ENCODE peak calls at places on chromosome 5, in seven cellular contexts. X is prostate gland; W is heart right ventricle; B is lower lobe of right lung; Z is CD4-positive, CD25-positive, alpha-beta regulatory T cell; L is IMR-90; N is aorta. K is an unnamed sample.

GRCh38 chr5:149211566-149211965 is 60.1 kb upstream of the AFAP1L1 start:
- DNase-seq in N (no peak), Z (no peak), L (peak; percentile 73), B (no peak), X (no peak), W (no peak), K (no peak)

GRCh38 chr5:115543365-115543700 is 1.2 kb downstream of the FEM1C start:
- DNase-seq in N (no peak), B (no peak), X (peak; percentile 11), Z (no peak), L (no peak), W (no peak), K (no peak)

GRCh38 chr5:57878301-57878722 is 395.7 kb upstream of the ACTBL2 start:
- DNase-seq in X (no peak), W (no peak), Z (no peak), L (no peak), N (no peak), B (no peak), K (no peak)

GRCh38 chr5:1724822-1725602 is 74.6 kb downstream of the MRPL36 start:
- DNase-seq in Z (peak; percentile 28), N (no peak), X (peak; percentile 3), B (peak; percentile 44), W (no peak), L (no peak), K (no peak)

GRCh38 chr5:143064207-143064606 is 294.0 kb downstream of the ARHGAP26 start:
- DNase-seq in N (no peak), Z (no peak), X (no peak), L (peak; percentile 57), W (no peak), B (no peak), K (no peak)

GRCh38 chr5:116068028-116068632 is 16.7 kb upstream of the COMMD10 start:
- DNase-seq in N (no peak), B (no peak), L (peak; percentile 72), X (peak; percentile 34), Z (peak; percentile 44), W (no peak), K (no peak)

GRCh38 chr5:151719228-151719861 is 32.6 kb upstream of the SPARC start:
- DNase-seq in W (peak; percentile 25), N (peak; percentile 61), L (peak; percentile 50), X (no peak), B (no peak), Z (no peak), K (no peak)

GRCh38 chr5:62143268-62144229 is 162.5 kb upstream of the KIF2A start:
- DNase-seq in Z (no peak), W (no peak), X (no peak), L (peak; percentile 40), B (no peak), N (no peak), K (no peak)

GRCh38 chr5:126339215-126339805 is 83.9 kb upstream of the GRAMD2B start:
- DNase-seq in B (no peak), L (peak; percentile 75), X (peak; percentile 75), N (no peak), Z (peak; percentile 62), W (no peak), K (peak; percentile 16)

GRCh38 chr5:111948078-111948477 is 191.1 kb upstream of the NREP start:
- DNase-seq in L (no peak), N (no peak), B (no peak), Z (no peak), X (no peak), W (no peak), K (no peak)

GRCh38 chr5:119878712-119879111 is 249.4 kb downstream of the FAM170A start:
- DNase-seq in L (no peak), W (no peak), N (no peak), X (no peak), Z (no peak), B (no peak), K (no peak)

GRCh38 chr5:176948458-176948857 is 49.3 kb upstream of the HK3 start:
- DNase-seq in L (no peak), N (no peak), Z (no peak), B (no peak), X (no peak), W (no peak), K (no peak)

GRCh38 chr5:108743344-108743743 is 4.4 kb upstream of the FER start:
- DNase-seq in L (no peak), B (no peak), N (no peak), X (no peak), W (no peak), Z (no peak), K (no peak)

GRCh38 chr5:60843693-60844428 is at the start of gene ELOVL7:
- DNase-seq in W (peak; percentile 15), N (peak; percentile 47), B (peak; percentile 84), Z (peak; percentile 10), X (peak; percentile 89), L (peak; percentile 11), K (no peak)

GRCh38 chr5:150138551-150139265 is 16.9 kb downstream of the PDGFRB start:
- DNase-seq in W (peak; percentile 60), L (peak; percentile 96), Z (no peak), X (peak; percentile 30), N (peak; percentile 90), B (no peak), K (no peak)

GRCh38 chr5:127878174-127878750 is 175.1 kb downstream of the CCDC192 start:
- DNase-seq in X (peak; percentile 25), W (peak; percentile 16), B (no peak), N (no peak), Z (no peak), L (peak; percentile 57), K (no peak)

GRCh38 chr5:157335534-157336422 is 69.9 kb downstream of the CYFIP2 start:
- DNase-seq in X (peak; percentile 36), Z (no peak), W (no peak), L (peak; percentile 76), B (no peak), N (no peak), K (no peak)

GRCh38 chr5:144469106-144469505 is 298.4 kb downstream of the KCTD16 start:
- DNase-seq in W (no peak), N (no peak), L (peak; percentile 33), B (no peak), Z (no peak), X (no peak), K (no peak)

GRCh38 chr5:111741270-111741669 is 15.7 kb downstream of the NREP start:
- DNase-seq in X (no peak), Z (no peak), N (no peak), W (no peak), B (no peak), L (peak; percentile 65), K (no peak)

GRCh38 chr5:42021119-42021518 is 96.0 kb downstream of the FBXO4 start:
- DNase-seq in Z (no peak), W (no peak), N (no peak), X (no peak), L (no peak), B (no peak), K (no peak)

DNA sequence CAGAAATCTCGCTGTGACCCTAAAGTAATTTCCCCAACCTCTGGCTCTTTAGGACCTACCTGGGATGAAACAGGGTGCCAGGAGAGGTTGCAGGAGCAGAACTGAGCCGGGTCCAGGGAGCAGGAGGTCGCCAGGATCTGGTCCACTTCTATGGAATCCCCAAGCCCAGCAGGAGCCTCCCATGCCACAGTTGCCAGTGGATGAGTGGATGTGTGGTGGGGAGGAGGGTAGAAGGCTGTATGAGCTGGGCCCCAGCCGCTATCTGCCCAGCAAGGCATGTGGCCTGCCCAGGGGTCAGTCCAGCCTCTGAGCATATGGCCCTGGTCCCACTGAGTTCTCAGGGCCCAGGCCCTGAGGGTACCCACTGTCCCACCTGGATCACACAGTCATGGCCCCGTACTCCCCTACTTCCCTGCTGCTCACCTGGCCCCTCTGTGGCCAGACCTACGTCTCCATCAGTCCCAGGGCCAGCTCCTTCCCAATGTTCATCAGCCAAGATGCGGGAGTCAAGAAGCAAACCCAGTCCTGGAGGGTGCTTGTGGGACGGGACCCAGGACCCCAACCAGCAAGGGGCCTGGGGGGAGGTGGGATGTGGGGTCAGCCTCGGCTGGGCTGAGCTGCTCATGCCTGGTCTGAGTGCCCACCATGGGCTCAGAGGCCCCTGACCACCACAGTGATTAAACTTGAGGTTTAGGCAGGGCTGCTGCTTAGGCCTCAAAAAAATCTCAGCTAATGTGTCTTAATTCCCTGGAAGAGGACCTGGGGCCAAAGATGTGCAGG is 152.7 kb downstream of the COL23A1 start:
- DNase-seq in B (peak; percentile 22), L (no peak), X (no peak), N (peak; percentile 36), Z (no peak), W (no peak), K (no peak)
- H3K9me3 ChIP-seq in B (no peaks in the 10 kb centered on the region), L (peaks cover 14% of the 10 kb centered on the region), X (no peaks in the 10 kb centered on the region), N (no peaks in the 10 kb centered on the region), Z (no peaks in the 10 kb centered on the region), W (no peaks in the 10 kb centered on the region), K (no peaks in the 10 kb centered on the region)

GRCh38 chr5:141388661-141389060 is 1.2 kb downstream of the PCDHGB4 start:
- DNase-seq in B (no peak), X (no peak), Z (no peak), N (no peak), W (no peak), L (no peak), K (no peak)
- H3K9me3 ChIP-seq in B (peaks cover 84% of the 10 kb centered on the region), X (no peaks in the 10 kb centered on the region), Z (peaks cover 48% of the 10 kb centered on the region), N (peaks cover 36% of the 10 kb centered on the region), W (no peaks in the 10 kb centered on the region), L (peaks cover 50% of the 10 kb centered on the region), K (peaks cover 9% of the 10 kb centered on the region)

GRCh38 chr5:3024541-3024940 is 273.1 kb upstream of the IRX2 start:
- DNase-seq in W (no peak), B (no peak), L (no peak), X (no peak), Z (no peak), N (no peak), K (no peak)

GRCh38 chr5:3022665-3023064 is 271.2 kb upstream of the IRX2 start:
- DNase-seq in L (no peak), X (no peak), B (no peak), Z (no peak), W (no peak), N (no peak), K (no peak)

GRCh38 chr5:3024976-3025375 is 273.5 kb upstream of the IRX2 start:
- DNase-seq in W (no peak), X (no peak), B (no peak), L (no peak), Z (no peak), N (no peak), K (no peak)

GRCh38 chr5:3024126-3024525 is 272.6 kb upstream of the IRX2 start:
- DNase-seq in X (no peak), L (no peak), W (no peak), Z (no peak), B (no peak), N (no peak), K (no peak)

GRCh38 chr5:3023678-3024077 is 272.2 kb upstream of the IRX2 start:
- DNase-seq in W (no peak), X (no peak), B (no peak), L (no peak), N (no peak), Z (no peak), K (no peak)
- H3K9me3 ChIP-seq in W (no peaks in the 10 kb centered on the region), X (no peaks in the 10 kb centered on the region), B (no peaks in the 10 kb centered on the region), L (peaks cover 25% of the 10 kb centered on the region), N (no peaks in the 10 kb centered on the region), Z (peaks cover 8% of the 10 kb centered on the region), K (no peaks in the 10 kb centered on the region)

GRCh38 chr5:169448826-169449225 is 134.7 kb upstream of the SPDL1 start:
- DNase-seq in X (no peak), B (no peak), Z (no peak), L (no peak), N (no peak), W (no peak), K (no peak)
- H3K9me3 ChIP-seq in X (no peaks in the 10 kb centered on the region), B (no peaks in the 10 kb centered on the region), Z (no peaks in the 10 kb centered on the region), L (no peaks in the 10 kb centered on the region), N (no peaks in the 10 kb centered on the region), W (no peaks in the 10 kb centered on the region), K (no peaks in the 10 kb centered on the region)

GRCh38 chr5:141369994-141370848 is at the start of gene PCDHGB3:
- DNase-seq in N (no peak), L (peak; percentile 74), X (no peak), B (no peak), W (no peak), Z (no peak), K (no peak)
- H3K9me3 ChIP-seq in N (peaks cover 45% of the 10 kb centered on the region), L (peaks cover 57% of the 10 kb centered on the region), X (no peaks in the 10 kb centered on the region), B (peaks cover 84% of the 10 kb centered on the region), W (no peaks in the 10 kb centered on the region), Z (peaks cover 57% of the 10 kb centered on the region), K (peaks cover 5% of the 10 kb centered on the region)